ENCODE peak calls at places on chromosomes 12 and 14, in seven cellular contexts. One of them, this sample, is unnamed.
A peak's percentile ranks its signal among the peaks of the same experiment; 100 is the strongest.

GRCh38 chr12:89863332-89863938 is 154.8 kb upstream of the ATP2B1 start:
- DNase-seq in OCI-LY7: peak; percentile 68
- DNase-seq in IMR-90: no peak
- DNase-seq in cardiac muscle cell: no peak
- DNase-seq in astrocyte: no peak
- DNase-seq in adrenal gland: no peak
- DNase-seq in PC-3: no peak
- DNase-seq in this sample: no peak

GRCh38 chr12:118137148-118137678 is 1.3 kb downstream of the PEBP1 start:
- DNase-seq in adrenal gland: no peak
- DNase-seq in cardiac muscle cell: no peak
- DNase-seq in astrocyte: no peak
- DNase-seq in IMR-90: no peak
- DNase-seq in PC-3: no peak
- DNase-seq in OCI-LY7: no peak
- DNase-seq in this sample: no peak

GRCh38 chr12:26548227-26548626 is 284.8 kb downstream of the ITPR2 start:
- DNase-seq in adrenal gland: no peak
- DNase-seq in IMR-90: no peak
- DNase-seq in OCI-LY7: no peak
- DNase-seq in astrocyte: no peak
- DNase-seq in cardiac muscle cell: no peak
- DNase-seq in PC-3: no peak
- DNase-seq in this sample: no peak

GRCh38 chr12:118357327-118358007 is 15.2 kb downstream of the TAOK3 start:
- DNase-seq in adrenal gland: peak; percentile 69
- DNase-seq in OCI-LY7: peak; percentile 80
- DNase-seq in PC-3: peak; percentile 74
- DNase-seq in astrocyte: no peak
- DNase-seq in cardiac muscle cell: no peak
- DNase-seq in IMR-90: peak; percentile 65
- DNase-seq in this sample: peak; percentile 64

GRCh38 chr12:12398026-12398859 is 41.4 kb downstream of the BORCS5 start:
- DNase-seq in cardiac muscle cell: no peak
- DNase-seq in OCI-LY7: no peak
- DNase-seq in PC-3: peak; percentile 92
- DNase-seq in IMR-90: peak; percentile 97
- DNase-seq in adrenal gland: peak; percentile 62
- DNase-seq in astrocyte: peak; percentile 98
- DNase-seq in this sample: no peak

GRCh38 chr12:1473418-1473817 is 121.0 kb downstream of the FBXL14 start:
- DNase-seq in IMR-90: no peak
- DNase-seq in adrenal gland: no peak
- DNase-seq in astrocyte: peak; percentile 17
- DNase-seq in cardiac muscle cell: no peak
- DNase-seq in PC-3: no peak
- DNase-seq in OCI-LY7: no peak
- DNase-seq in this sample: peak; percentile 25

GRCh38 chr12:119229837-119230236 is 51.1 kb downstream of the HSPB8 start:
- DNase-seq in adrenal gland: peak; percentile 34
- DNase-seq in astrocyte: peak; percentile 14
- DNase-seq in OCI-LY7: peak; percentile 51
- DNase-seq in cardiac muscle cell: peak; percentile 54
- DNase-seq in IMR-90: peak; percentile 42
- DNase-seq in PC-3: peak; percentile 49
- DNase-seq in this sample: no peak

GRCh38 chr12:32183646-32184045 is 77.0 kb downstream of the BICD1 start:
- DNase-seq in IMR-90: peak; percentile 15
- DNase-seq in adrenal gland: no peak
- DNase-seq in cardiac muscle cell: no peak
- DNase-seq in astrocyte: no peak
- DNase-seq in OCI-LY7: no peak
- DNase-seq in PC-3: peak; percentile 60
- DNase-seq in this sample: no peak

GRCh38 chr12:6534158-6534913 is at the start of gene GAPDH:
- DNase-seq in OCI-LY7: peak; percentile 99
- DNase-seq in cardiac muscle cell: peak; percentile 97
- DNase-seq in IMR-90: peak; percentile 97
- DNase-seq in PC-3: peak; percentile 92
- DNase-seq in adrenal gland: peak; percentile 94
- DNase-seq in astrocyte: peak; percentile 93
- DNase-seq in this sample: peak; percentile 92

GRCh38 chr12:80692114-80692513 is 15.3 kb upstream of the MYF6 start:
- DNase-seq in PC-3: no peak
- DNase-seq in OCI-LY7: peak; percentile 36
- DNase-seq in adrenal gland: no peak
- DNase-seq in cardiac muscle cell: no peak
- DNase-seq in astrocyte: no peak
- DNase-seq in IMR-90: no peak
- DNase-seq in this sample: no peak

GRCh38 chr12:8780389-8780788 is 42.0 kb upstream of the A2ML1 start:
- DNase-seq in IMR-90: peak; percentile 44
- DNase-seq in OCI-LY7: peak; percentile 33
- DNase-seq in astrocyte: peak; percentile 20
- DNase-seq in PC-3: peak; percentile 37
- DNase-seq in adrenal gland: no peak
- DNase-seq in cardiac muscle cell: peak; percentile 45
- DNase-seq in this sample: peak; percentile 7

GRCh38 chr14:45247427-45247826 is 5.6 kb downstream of the MIS18BP1 start:
- DNase-seq in astrocyte: no peak
- DNase-seq in OCI-LY7: no peak
- DNase-seq in adrenal gland: peak; percentile 37
- DNase-seq in cardiac muscle cell: no peak
- DNase-seq in IMR-90: no peak
- DNase-seq in PC-3: no peak
- DNase-seq in this sample: no peak

GRCh38 chr12:68180792-68181744 is 21.5 kb upstream of the IFNG start:
- DNase-seq in astrocyte: peak; percentile 15
- DNase-seq in OCI-LY7: peak; percentile 88
- DNase-seq in PC-3: no peak
- DNase-seq in cardiac muscle cell: no peak
- DNase-seq in adrenal gland: no peak
- DNase-seq in IMR-90: no peak
- DNase-seq in this sample: no peak

GRCh38 chr12:27305673-27306504 is 26.7 kb upstream of the BMAL2 start:
- DNase-seq in PC-3: peak; percentile 84
- DNase-seq in astrocyte: peak; percentile 24
- DNase-seq in cardiac muscle cell: peak; percentile 30
- DNase-seq in OCI-LY7: peak; percentile 57
- DNase-seq in adrenal gland: no peak
- DNase-seq in IMR-90: peak; percentile 65
- DNase-seq in this sample: no peak

GRCh38 chr12:51788876-51789275 is 59.6 kb downstream of the FIGNL2 start:
- DNase-seq in IMR-90: peak; percentile 80
- DNase-seq in cardiac muscle cell: no peak
- DNase-seq in astrocyte: peak; percentile 76
- DNase-seq in OCI-LY7: no peak
- DNase-seq in PC-3: peak; percentile 23
- DNase-seq in adrenal gland: no peak
- DNase-seq in this sample: no peak

GRCh38 chr12:104356231-104357115 is 52.9 kb downstream of the EID3 start:
- DNase-seq in astrocyte: no peak
- DNase-seq in adrenal gland: peak; percentile 35
- DNase-seq in OCI-LY7: no peak
- DNase-seq in PC-3: no peak
- DNase-seq in cardiac muscle cell: peak; percentile 12
- DNase-seq in IMR-90: peak; percentile 59
- DNase-seq in this sample: no peak

GRCh38 chr14:95319312-95320075 is at the start of gene CLMN:
- DNase-seq in cardiac muscle cell: peak; percentile 70
- DNase-seq in OCI-LY7: peak; percentile 66
- DNase-seq in PC-3: peak; percentile 33
- DNase-seq in astrocyte: peak; percentile 14
- DNase-seq in adrenal gland: peak; percentile 44
- DNase-seq in IMR-90: peak; percentile 4
- DNase-seq in this sample: peak; percentile 37

GRCh38 chr14:48568688-48569087 is 893.3 kb upstream of the MDGA2 start:
- DNase-seq in OCI-LY7: no peak
- DNase-seq in adrenal gland: no peak
- DNase-seq in cardiac muscle cell: no peak
- DNase-seq in IMR-90: peak; percentile 47
- DNase-seq in PC-3: peak; percentile 31
- DNase-seq in astrocyte: peak; percentile 14
- DNase-seq in this sample: no peak

GRCh38 chr12:87690236-87690810 is 338.9 kb downstream of the C12orf50 start:
- DNase-seq in IMR-90: peak; percentile 19
- DNase-seq in cardiac muscle cell: no peak
- DNase-seq in PC-3: peak; percentile 44
- DNase-seq in OCI-LY7: no peak
- DNase-seq in astrocyte: peak; percentile 25
- DNase-seq in adrenal gland: no peak
- DNase-seq in this sample: no peak

GRCh38 chr12:132646850-132647249 is 28.3 kb downstream of the P2RX2 start:
- DNase-seq in IMR-90: no peak
- DNase-seq in OCI-LY7: no peak
- DNase-seq in PC-3: no peak
- DNase-seq in adrenal gland: no peak
- DNase-seq in astrocyte: no peak
- DNase-seq in cardiac muscle cell: no peak
- DNase-seq in this sample: no peak

GRCh38 chr12:28313631-28314030 is 123.4 kb downstream of the CCDC91 start:
- DNase-seq in astrocyte: peak; percentile 55
- DNase-seq in IMR-90: peak; percentile 43
- DNase-seq in PC-3: peak; percentile 32
- DNase-seq in cardiac muscle cell: no peak
- DNase-seq in OCI-LY7: no peak
- DNase-seq in adrenal gland: no peak
- DNase-seq in this sample: no peak

GRCh38 chr12:49341777-49342065 is 4.7 kb upstream of the C1QL4 start:
- DNase-seq in astrocyte: no peak
- DNase-seq in OCI-LY7: no peak
- DNase-seq in IMR-90: no peak
- DNase-seq in adrenal gland: peak; percentile 19
- DNase-seq in cardiac muscle cell: no peak
- DNase-seq in PC-3: no peak
- DNase-seq in this sample: no peak

GRCh38 chr14:51298895-51299294 is 58.8 kb downstream of the TMX1 start:
- DNase-seq in astrocyte: peak; percentile 11
- DNase-seq in adrenal gland: no peak
- DNase-seq in IMR-90: peak; percentile 53
- DNase-seq in cardiac muscle cell: no peak
- DNase-seq in PC-3: peak; percentile 18
- DNase-seq in OCI-LY7: no peak
- DNase-seq in this sample: no peak

GRCh38 chr12:53700567-53700966 is 24.7 kb upstream of the ATP5MC2 start:
- DNase-seq in IMR-90: no peak
- DNase-seq in PC-3: peak; percentile 7
- DNase-seq in OCI-LY7: no peak
- DNase-seq in cardiac muscle cell: no peak
- DNase-seq in astrocyte: no peak
- DNase-seq in adrenal gland: no peak
- DNase-seq in this sample: no peak
- TF ChIP-seq CTCF in IMR-90: no peak
- TF ChIP-seq CTCF in PC-3: no peak
- TF ChIP-seq CTCF in OCI-LY7: no peak
- TF ChIP-seq CTCF in cardiac muscle cell: no peak
- TF ChIP-seq CTCF in astrocyte: no peak
- TF ChIP-seq CTCF in adrenal gland: no peak
- TF ChIP-seq CTCF in this sample: no peak

GRCh38 chr14:94110552-94111181 is at the start of gene IFI27:
- DNase-seq in IMR-90: peak; percentile 41
- DNase-seq in cardiac muscle cell: no peak
- DNase-seq in OCI-LY7: no peak
- DNase-seq in astrocyte: peak; percentile 43
- DNase-seq in PC-3: peak; percentile 24
- DNase-seq in adrenal gland: peak; percentile 90
- DNase-seq in this sample: no peak
- H3K27ac ChIP-seq in IMR-90: no peak within 1 kb of the TSS
- H3K27ac ChIP-seq in cardiac muscle cell: no peak within 1 kb of the TSS
- H3K27ac ChIP-seq in OCI-LY7: no peak within 1 kb of the TSS
- H3K27ac ChIP-seq in astrocyte: no peak within 1 kb of the TSS
- H3K27ac ChIP-seq in PC-3: no peak within 1 kb of the TSS
- H3K27ac ChIP-seq in adrenal gland: peak within 1 kb of the TSS; percentile 96
- H3K27ac ChIP-seq in this sample: no peak within 1 kb of the TSS

DNA sequence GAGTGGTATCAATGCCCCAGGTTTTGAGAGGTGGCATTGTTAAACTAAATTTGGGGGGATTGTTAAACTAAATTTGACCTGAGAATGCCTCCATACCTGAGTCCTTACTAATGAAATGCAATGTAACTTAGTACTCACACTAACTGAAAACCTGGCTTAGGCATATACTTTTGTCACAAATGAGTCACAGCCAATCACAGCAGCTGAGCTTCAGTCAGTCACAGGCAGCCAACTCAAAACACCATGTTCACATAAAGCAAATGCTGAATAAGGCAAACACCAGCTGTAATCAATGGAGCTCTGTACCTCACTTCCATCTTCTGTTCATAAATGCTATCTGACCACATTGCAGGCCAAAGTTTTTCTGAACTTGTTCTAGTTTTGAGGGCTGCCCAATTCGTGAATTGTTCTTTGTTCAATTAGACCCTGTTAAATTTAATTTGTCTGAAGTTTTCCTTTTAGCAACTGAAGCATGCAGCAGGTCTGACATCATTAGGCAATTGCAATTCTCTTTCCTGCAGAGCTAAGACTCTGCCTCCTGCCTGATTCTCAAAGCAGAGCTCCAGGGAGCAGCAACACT is 130.0 kb downstream of the WIF1 start:
- DNase-seq in cardiac muscle cell: no peak
- DNase-seq in IMR-90: no peak
- DNase-seq in OCI-LY7: no peak
- DNase-seq in astrocyte: no peak
- DNase-seq in adrenal gland: no peak
- DNase-seq in PC-3: peak; percentile 71
- DNase-seq in this sample: no peak
- TF ChIP-seq CTCF in cardiac muscle cell: no peak
- TF ChIP-seq CTCF in IMR-90: no peak
- TF ChIP-seq CTCF in OCI-LY7: no peak
- TF ChIP-seq CTCF in astrocyte: no peak
- TF ChIP-seq CTCF in adrenal gland: no peak
- TF ChIP-seq CTCF in PC-3: no peak
- TF ChIP-seq CTCF in this sample: no peak

GRCh38 chr14:63614964-63615363 is 26.7 kb downstream of the WDR89 start:
- DNase-seq in PC-3: peak; percentile 38
- DNase-seq in adrenal gland: no peak
- DNase-seq in astrocyte: peak; percentile 41
- DNase-seq in IMR-90: peak; percentile 67
- DNase-seq in cardiac muscle cell: no peak
- DNase-seq in OCI-LY7: no peak
- DNase-seq in this sample: no peak
- H3K27ac ChIP-seq in PC-3: no peak overlapping the region
- H3K27ac ChIP-seq in adrenal gland: no peak overlapping the region
- H3K27ac ChIP-seq in astrocyte: peak overlapping the region; percentile 23
- H3K27ac ChIP-seq in IMR-90: no peak overlapping the region
- H3K27ac ChIP-seq in cardiac muscle cell: no peak overlapping the region
- H3K27ac ChIP-seq in OCI-LY7: no peak overlapping the region
- H3K27ac ChIP-seq in this sample: no peak overlapping the region